ENCODE peak calls at places on chromosomes 5 and 9, in six cellular contexts. R is NCI-H2081; J is AG08396; P is activated CD4-positive, alpha-beta T cell treated with anti-CD3 and anti-CD28 coated beads for 36 hours; A is mesenchymal stem cell; T is naive B cell. S is an unnamed sample.

GRCh38 chr5:90479611-90480385 is 5.1 kb downstream of the POLR3G start:
- DNase-seq in J (peak), P (no peak), T (no peak), R (no peak), A (peak), S (no peak)

GRCh38 chr5:61052870-61053269 is 107.9 kb downstream of the NDUFAF2 start:
- DNase-seq in T (no peak), A (peak), R (no peak), J (peak), P (peak), S (no peak)

GRCh38 chr5:108059334-108059733 is 322.6 kb downstream of the FBXL17 start:
- DNase-seq in A (no peak), T (no peak), J (no peak), P (no peak), R (no peak), S (no peak)

GRCh38 chr5:105807251-105807650 is 1863.5 kb downstream of the EFNA5 start:
- DNase-seq in A (no peak), J (no peak), R (no peak), P (no peak), T (no peak), S (no peak)

GRCh38 chr9:14018061-14018460 is 295.9 kb downstream of the NFIB start:
- DNase-seq in P (no peak), A (peak), J (no peak), T (no peak), R (no peak), S (no peak)

GRCh38 chr5:132444841-132445639 is 45.5 kb downstream of the IRF1 start:
- DNase-seq in T (no peak), A (no peak), P (no peak), J (no peak), R (no peak), S (no peak)

GRCh38 chr9:89274838-89275237 is 36.2 kb upstream of the CKS2 start:
- DNase-seq in R (no peak), J (peak), P (peak), T (no peak), A (peak), S (no peak)

GRCh38 chr5:123665822-123666371 is 153.9 kb downstream of the CSNK1G3 start:
- DNase-seq in R (no peak), P (no peak), T (no peak), J (no peak), A (no peak), S (no peak)

GRCh38 chr9:128420651-128421473 is at the start of gene CERCAM:
- DNase-seq in A (peak), J (peak), R (peak), P (peak), T (peak), S (no peak)

GRCh38 chr9:122370303-122370702 is 521 bp upstream of the PTGS1 start:
- DNase-seq in R (no peak), J (no peak), A (no peak), T (peak), P (no peak), S (no peak)

GRCh38 chr5:65769539-65769938 is 47.5 kb downstream of the NLN start:
- DNase-seq in J (peak), T (no peak), P (no peak), A (peak), R (no peak), S (no peak)

GRCh38 chr5:534006-534742 is 9.9 kb upstream of the SLC9A3 start:
- DNase-seq in T (no peak), R (no peak), J (no peak), P (peak), A (no peak), S (no peak)

GRCh38 chr5:120375248-120375647 is 88.9 kb upstream of the PRR16 start:
- DNase-seq in R (no peak), A (peak), J (no peak), P (no peak), T (no peak), S (no peak)

GRCh38 chr9:38432922-38433510 is 8.8 kb upstream of the IGFBPL1 start:
- DNase-seq in J (no peak), P (peak), T (peak), A (peak), R (peak), S (no peak)

GRCh38 chr9:129394011-129394919 is 216.2 kb upstream of the IER5L start:
- DNase-seq in P (no peak), A (no peak), T (no peak), R (no peak), J (no peak), S (no peak)

GRCh38 chr5:172765766-172766286 is 5.2 kb downstream of the DUSP1 start:
- DNase-seq in A (peak), P (no peak), R (no peak), T (no peak), J (no peak), S (no peak)

GRCh38 chr5:149932445-149933350 is 11.9 kb downstream of the PDE6A start:
- DNase-seq in J (no peak), A (no peak), P (no peak), T (no peak), R (peak), S (no peak)

GRCh38 chr5:68137451-68138190 is 77.9 kb upstream of the PIK3R1 start:
- DNase-seq in A (no peak), J (peak), P (no peak), T (no peak), R (no peak), S (no peak)

GRCh38 chr9:119307471-119307870 is 61.8 kb downstream of the BRINP1 start:
- DNase-seq in J (no peak), T (no peak), A (no peak), P (no peak), R (no peak), S (no peak)

GRCh38 chr5:124692324-124692723 is 54.1 kb downstream of the ZNF608 start:
- DNase-seq in P (no peak), A (peak), R (no peak), J (peak), T (no peak), S (no peak)

GRCh38 chr9:87546704-87547103 is 49.0 kb downstream of the DAPK1 start:
- DNase-seq in J (no peak), A (no peak), R (no peak), P (no peak), T (no peak), S (no peak)

GRCh38 chr9:95570646-95571045 is 53.9 kb upstream of the PTCH1 start:
- DNase-seq in J (no peak), A (peak), T (no peak), R (no peak), P (no peak), S (no peak)